ENCODE peak calls at places on chromosome 10, in eight cellular contexts. N, S, F, L, W, T, Z and D are unnamed samples.

GRCh38 chr10:132448248-132448731 is 51.3 kb downstream of the PWWP2B start:
- DNase-seq in N (no peak), S (peak), F (peak), L (peak), W (peak), T (peak), Z (peak), D (peak)

GRCh38 chr10:45520476-45520875 is 146.5 kb downstream of the ALOX5 start:
- DNase-seq in N (no peak), S (no peak), F (no peak), L (no peak), W (no peak), T (no peak), Z (no peak), D (no peak)

GRCh38 chr10:56296626-56297025 is 64.4 kb downstream of the ZWINT start:
- DNase-seq in N (no peak), S (no peak), F (no peak), L (no peak), W (no peak), T (no peak), Z (no peak), D (no peak)

GRCh38 chr10:2955064-2955463 is 112.3 kb upstream of the PFKP start:
- DNase-seq in N (no peak), S (no peak), F (no peak), L (no peak), W (no peak), T (no peak), Z (no peak), D (no peak)

GRCh38 chr10:112852308-112852707 is 97.7 kb upstream of the TCF7L2 start:
- DNase-seq in N (no peak), S (peak), F (no peak), L (no peak), W (no peak), T (no peak), Z (peak), D (no peak)

GRCh38 chr10:11886138-11886474 is 63.0 kb downstream of the PROSER2 start:
- DNase-seq in N (no peak), S (no peak), F (no peak), L (no peak), W (no peak), T (no peak), Z (no peak), D (no peak)

GRCh38 chr10:99595770-99596465 is 24.3 kb downstream of the SLC25A28 start:
- DNase-seq in N (peak), S (no peak), F (no peak), L (no peak), W (no peak), T (no peak), Z (no peak), D (no peak)

GRCh38 chr10:132653721-132654120 is 116.1 kb downstream of the INPP5A start:
- DNase-seq in N (no peak), S (no peak), F (no peak), L (no peak), W (no peak), T (no peak), Z (peak), D (no peak)

GRCh38 chr10:78301891-78302738 is 268.5 kb downstream of the RPS24 start:
- DNase-seq in N (no peak), S (no peak), F (no peak), L (no peak), W (no peak), T (no peak), Z (no peak), D (no peak)

DNA sequence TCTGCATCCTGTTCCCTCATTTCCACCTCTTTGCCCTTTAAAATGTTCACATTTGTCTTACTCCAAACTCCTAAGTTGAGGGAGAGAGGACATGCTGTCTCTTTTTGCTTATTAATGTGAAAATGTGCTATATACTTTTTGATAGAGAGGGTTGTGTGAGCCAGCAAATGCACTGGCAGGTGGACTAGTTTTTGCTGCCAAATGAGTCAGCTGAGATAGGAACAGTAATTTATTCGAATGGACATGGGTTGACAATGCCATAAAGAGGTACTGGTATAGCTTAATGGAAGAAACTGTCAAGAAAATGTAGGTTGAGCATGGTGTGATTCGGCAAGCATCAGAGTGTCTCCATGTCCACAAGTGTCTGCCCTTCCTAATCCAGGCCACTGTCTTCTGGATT is 9.2 kb upstream of the TRUB1 start:
- DNase-seq in N (no peak), S (no peak), F (no peak), L (no peak), W (no peak), T (no peak), Z (no peak), D (no peak)
- H3K27ac ChIP-seq in N (no peak), S (no peak), F (no peak), L (no peak), W (no peak), T (no peak), Z (no peak), D (no peak)

GRCh38 chr10:24381235-24382010 is 172.5 kb downstream of the KIAA1217 start:
- DNase-seq in N (no peak), S (no peak), F (no peak), L (no peak), W (no peak), T (no peak), Z (no peak), D (no peak)

GRCh38 chr10:24383681-24384106 is 174.8 kb downstream of the KIAA1217 start:
- DNase-seq in N (no peak), S (peak), F (no peak), L (peak), W (no peak), T (peak), Z (peak), D (peak)

GRCh38 chr10:24382979-24383663 is 174.2 kb downstream of the KIAA1217 start:
- DNase-seq in N (no peak), S (no peak), F (no peak), L (no peak), W (no peak), T (no peak), Z (peak), D (no peak)

GRCh38 chr10:24382596-24382978 is 173.6 kb downstream of the KIAA1217 start:
- DNase-seq in N (no peak), S (no peak), F (no peak), L (no peak), W (no peak), T (no peak), Z (no peak), D (no peak)

DNA sequence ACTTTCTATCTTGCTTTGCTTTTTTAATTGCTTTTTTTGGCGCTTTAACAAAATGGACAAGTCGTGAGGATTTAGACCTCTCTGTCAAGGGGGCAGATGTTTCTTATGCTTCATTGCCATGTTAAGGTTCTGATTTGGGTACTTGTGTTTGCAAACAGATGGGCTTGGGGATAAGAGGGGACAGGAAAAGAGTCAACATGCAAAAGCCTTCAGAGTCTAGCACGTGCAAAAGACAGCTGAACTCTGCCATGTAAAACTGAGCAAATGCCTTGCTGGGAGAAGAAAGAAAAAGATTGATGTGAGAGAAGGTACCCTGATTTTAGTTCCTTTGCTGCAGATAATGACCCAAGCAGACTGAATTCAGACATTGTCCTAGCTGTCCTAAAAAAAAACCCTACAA is 173.1 kb downstream of the KIAA1217 start:
- DNase-seq in N (no peak), S (no peak), F (no peak), L (no peak), W (no peak), T (no peak), Z (no peak), D (no peak)
- H3K27ac ChIP-seq in N (no peak), S (no peak), F (no peak), L (no peak), W (no peak), T (no peak), Z (peak), D (no peak)

GRCh38 chr10:96395931-96396877 is 37.4 kb upstream of the OPALIN start:
- DNase-seq in N (peak), S (peak), F (peak), L (peak), W (peak), T (peak), Z (peak), D (peak)

GRCh38 chr10:96397902-96398301 is 39.1 kb upstream of the OPALIN start:
- DNase-seq in N (no peak), S (no peak), F (no peak), L (no peak), W (no peak), T (no peak), Z (no peak), D (no peak)

GRCh38 chr10:96402417-96403305 is 43.9 kb upstream of the OPALIN start:
- DNase-seq in N (no peak), S (peak), F (no peak), L (no peak), W (no peak), T (no peak), Z (no peak), D (no peak)

GRCh38 chr10:96400465-96400864 is 41.7 kb upstream of the OPALIN start:
- DNase-seq in N (no peak), S (no peak), F (no peak), L (no peak), W (no peak), T (no peak), Z (no peak), D (no peak)

GRCh38 chr10:96401036-96401435 is 42.2 kb upstream of the OPALIN start:
- DNase-seq in N (no peak), S (no peak), F (no peak), L (no peak), W (no peak), T (no peak), Z (no peak), D (no peak)
- H3K27ac ChIP-seq in N (no peak), S (no peak), F (no peak), L (no peak), W (no peak), T (no peak), Z (no peak), D (no peak)

GRCh38 chr10:71963351-71963755 is 842 bp upstream of the CHST3 start:
- DNase-seq in N (no peak), S (no peak), F (no peak), L (no peak), W (no peak), T (no peak), Z (peak), D (no peak)

GRCh38 chr10:71965623-71966022 is 1.4 kb downstream of the CHST3 start:
- DNase-seq in N (no peak), S (no peak), F (no peak), L (no peak), W (no peak), T (no peak), Z (no peak), D (no peak)

GRCh38 chr10:71963756-71964668 is at the start of gene CHST3:
- DNase-seq in N (peak), S (peak), F (no peak), L (peak), W (no peak), T (no peak), Z (peak), D (peak)

GRCh38 chr10:71966046-71967004 is 2.1 kb downstream of the CHST3 start:
- DNase-seq in N (no peak), S (no peak), F (no peak), L (no peak), W (no peak), T (no peak), Z (no peak), D (no peak)

GRCh38 chr10:71964669-71965515 is 697 bp downstream of the CHST3 start:
- DNase-seq in N (no peak), S (peak), F (peak), L (no peak), W (no peak), T (no peak), Z (peak), D (peak)
- H3K27ac ChIP-seq in N (no peak), S (peak), F (no peak), L (peak), W (no peak), T (peak), Z (peak), D (peak)

DNA sequence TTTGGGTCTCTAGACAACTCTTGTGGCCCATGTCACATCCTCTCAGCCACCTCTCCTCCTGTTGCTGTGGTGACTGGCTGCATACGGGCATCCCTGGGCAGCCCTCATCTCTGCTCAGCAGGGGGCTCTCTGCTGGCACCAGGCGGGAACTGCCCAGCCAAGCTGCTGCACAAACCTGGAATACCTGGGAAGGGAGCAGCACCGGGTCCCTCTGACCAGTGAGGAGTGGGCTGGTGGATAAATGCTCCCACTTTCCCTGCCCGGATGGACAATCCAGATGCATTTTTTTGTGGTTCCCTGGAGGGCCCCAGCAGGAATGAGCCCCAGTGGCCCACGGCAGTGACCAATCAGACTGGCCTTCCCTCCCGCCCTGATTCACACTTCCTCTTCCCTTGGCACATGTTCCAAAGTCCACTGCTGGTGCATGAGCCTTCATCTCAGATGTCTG is 21.9 kb downstream of the GRID1 start:
- DNase-seq in N (no peak), S (no peak), F (no peak), L (peak), W (no peak), T (no peak), Z (no peak), D (no peak)
- H3K27ac ChIP-seq in N (no peak), S (no peak), F (no peak), L (no peak), W (no peak), T (no peak), Z (no peak), D (no peak)

GRCh38 chr10:79324032-79324695 is 23.1 kb upstream of the PPIF start:
- DNase-seq in N (no peak), S (no peak), F (no peak), L (no peak), W (no peak), T (no peak), Z (no peak), D (no peak)
- H3K27ac ChIP-seq in N (no peak), S (no peak), F (no peak), L (no peak), W (no peak), T (no peak), Z (no peak), D (no peak)

DNA sequence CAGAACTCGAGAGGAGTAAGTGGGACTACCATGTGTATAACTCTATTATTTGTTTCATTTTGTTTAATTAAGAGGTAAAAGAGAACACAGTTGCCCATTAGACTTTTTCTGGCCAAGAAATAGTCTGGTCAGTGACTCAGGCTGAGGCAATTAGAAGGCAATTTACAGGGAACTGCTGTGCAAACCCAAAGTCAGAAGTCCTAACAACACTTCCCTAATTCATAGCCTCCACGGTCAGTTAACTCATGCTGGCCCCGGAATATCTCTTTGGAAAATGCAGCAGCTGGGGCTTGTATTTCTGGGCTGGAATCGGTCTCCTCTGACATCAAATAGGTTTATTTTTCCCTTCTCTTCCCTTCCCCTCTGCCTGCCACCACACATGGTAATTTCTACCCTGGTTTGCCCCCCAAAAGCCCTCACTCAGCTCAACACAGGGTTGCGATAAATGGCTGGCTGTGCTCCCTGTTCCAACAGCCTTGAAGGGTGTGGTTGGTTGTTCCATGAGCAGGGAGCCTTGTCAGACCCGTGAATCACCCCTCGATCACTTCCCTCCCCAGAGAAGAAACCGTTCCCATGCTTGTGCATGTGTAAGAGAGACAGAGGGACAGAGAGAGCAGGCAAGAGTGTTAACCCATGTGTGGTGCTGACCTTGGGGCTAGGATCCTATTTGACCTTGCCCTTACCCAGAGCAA is 5.3 kb downstream of the SH3PXD2A start:
- DNase-seq in N (no peak), S (peak), F (no peak), L (no peak), W (no peak), T (no peak), Z (peak), D (no peak)
- H3K27ac ChIP-seq in N (no peak), S (no peak), F (no peak), L (peak), W (no peak), T (no peak), Z (peak), D (peak)

GRCh38 chr10:97411411-97411810 is 10.3 kb upstream of the RRP12 start:
- DNase-seq in N (no peak), S (no peak), F (no peak), L (no peak), W (no peak), T (no peak), Z (no peak), D (no peak)

GRCh38 chr10:97407211-97407951 is 6.2 kb upstream of the RRP12 start:
- DNase-seq in N (peak), S (peak), F (peak), L (peak), W (peak), T (peak), Z (no peak), D (peak)

GRCh38 chr10:97406064-97406463 is 4.9 kb upstream of the RRP12 start:
- DNase-seq in N (no peak), S (no peak), F (no peak), L (no peak), W (no peak), T (no peak), Z (no peak), D (no peak)

GRCh38 chr10:97408496-97408992 is 7.4 kb upstream of the RRP12 start:
- DNase-seq in N (no peak), S (no peak), F (no peak), L (no peak), W (no peak), T (no peak), Z (no peak), D (no peak)

DNA sequence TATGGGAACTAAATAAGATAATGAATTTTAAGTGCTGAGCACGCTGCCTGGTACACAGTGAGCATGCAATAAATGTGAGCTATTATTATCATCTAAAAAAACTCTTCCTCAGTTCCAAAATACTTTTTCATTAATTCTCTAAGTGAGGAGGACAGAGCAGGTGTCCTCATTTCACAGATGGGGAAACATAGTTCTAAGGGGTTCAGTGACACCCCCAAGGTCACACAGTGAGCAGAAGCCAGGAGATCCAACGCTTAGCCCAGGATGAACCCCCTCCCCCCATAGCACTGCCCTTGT is 6.8 kb upstream of the RRP12 start:
- DNase-seq in N (no peak), S (no peak), F (no peak), L (no peak), W (no peak), T (no peak), Z (no peak), D (no peak)
- H3K27ac ChIP-seq in N (no peak), S (no peak), F (no peak), L (peak), W (no peak), T (peak), Z (no peak), D (peak)